ENCODE peak calls at places on chromosomes 11 and 22, in five cellular contexts. S, Q, O, C and P are unnamed samples.

GRCh38 chr11:116686891-116687290 is 85.9 kb downstream of the BUD13 start:
- DNase-seq in C (no peak), S (no peak), O (no peak), Q (no peak), P (no peak)

GRCh38 chr22:49514656-49515055 is 313.0 kb downstream of the BRD1 start:
- DNase-seq in Q (no peak), O (no peak), S (peak; percentile 80), C (no peak), P (no peak)

GRCh38 chr11:128544625-128545024 is 42.7 kb downstream of the ETS1 start:
- DNase-seq in Q (no peak), S (peak; percentile 55), C (peak; percentile 34), O (no peak), P (no peak)

GRCh38 chr11:123357990-123358827 is 71.9 kb upstream of the GRAMD1B start:
- DNase-seq in S (peak; percentile 62), C (peak; percentile 8), O (peak; percentile 13), Q (peak; percentile 38), P (peak; percentile 3)

GRCh38 chr11:60334005-60334620 is 7.1 kb downstream of the MS4A6E start:
- DNase-seq in C (peak; percentile 3), Q (peak; percentile 81), O (peak; percentile 58), S (peak; percentile 68), P (no peak)

GRCh38 chr11:116581349-116581748 is 191.4 kb downstream of the BUD13 start:
- DNase-seq in C (no peak), Q (no peak), O (no peak), S (peak; percentile 13), P (no peak)

GRCh38 chr11:101661559-101661958 is 77.8 kb upstream of the TRPC6 start:
- DNase-seq in S (no peak), Q (no peak), C (no peak), O (no peak), P (no peak)

GRCh38 chr11:87878373-87878779 is 296.9 kb downstream of the RAB38 start:
- DNase-seq in C (peak; percentile 39), Q (peak; percentile 75), S (peak; percentile 50), O (peak; percentile 13), P (peak; percentile 27)

GRCh38 chr11:29432719-29433325 is 584.0 kb downstream of the KCNA4 start:
- DNase-seq in C (no peak), O (peak; percentile 5), Q (peak; percentile 63), S (peak; percentile 24), P (no peak)

GRCh38 chr11:84886344-84886743 is 740.8 kb downstream of the DLG2 start:
- DNase-seq in Q (no peak), C (peak; percentile 83), S (no peak), O (no peak), P (peak; percentile 77)

GRCh38 chr22:43153916-43154315 is 2.6 kb downstream of the TSPO start:
- DNase-seq in C (no peak), O (no peak), S (no peak), Q (no peak), P (no peak)

GRCh38 chr11:12674936-12675696 is 895 bp downstream of the TEAD1 start:
- DNase-seq in S (peak; percentile 63), C (no peak), Q (no peak), O (no peak), P (no peak)

GRCh38 chr22:24496234-24496633 is 1.1 kb downstream of the UPB1 start:
- DNase-seq in Q (no peak), O (no peak), C (no peak), S (no peak), P (no peak)

GRCh38 chr11:44261800-44262591 is 47.9 kb downstream of the ALX4 start:
- DNase-seq in Q (no peak), O (no peak), C (no peak), S (no peak), P (no peak)

GRCh38 chr22:24200616-24201212 is 19.4 kb downstream of the SUSD2 start:
- DNase-seq in S (no peak), O (peak; percentile 74), C (peak; percentile 94), Q (peak; percentile 65), P (peak; percentile 92)

GRCh38 chr11:59186130-59186594 is 14.2 kb downstream of the DTX4 start:
- DNase-seq in C (no peak), O (peak; percentile 11), Q (peak; percentile 76), S (peak; percentile 62), P (no peak)

GRCh38 chr11:1948389-1948788 is 1.3 kb downstream of the MRPL23 start:
- DNase-seq in O (no peak), S (no peak), C (no peak), Q (no peak), P (no peak)

GRCh38 chr22:39938509-39938908 is 21.7 kb upstream of the TMA7B start:
- DNase-seq in O (peak; percentile 59), S (no peak), C (no peak), Q (no peak), P (no peak)

GRCh38 chr22:47054231-47055072 is 292.0 kb downstream of the TBC1D22A start:
- DNase-seq in O (no peak), S (no peak), C (no peak), Q (no peak), P (no peak)

GRCh38 chr22:26547426-26547825 is 35.2 kb upstream of the TFIP11 start:
- DNase-seq in Q (no peak), S (no peak), O (peak; percentile 59), C (peak; percentile 10), P (no peak)

GRCh38 chr11:134862796-134863195 is 450.8 kb upstream of the B3GAT1 start:
- DNase-seq in C (no peak), Q (no peak), S (no peak), O (no peak), P (no peak)

GRCh38 chr22:45880732-45881523 is 96.0 kb downstream of the WNT7B start:
- DNase-seq in C (no peak), Q (no peak), S (peak; percentile 55), O (no peak), P (no peak)

GRCh38 chr11:134509381-134510068 is 97.5 kb upstream of the B3GAT1 start:
- DNase-seq in C (no peak), Q (no peak), S (no peak), O (no peak), P (no peak)

GRCh38 chr11:124656759-124657627 is 16.5 kb downstream of the SIAE start:
- DNase-seq in O (peak; percentile 66), Q (no peak), S (peak; percentile 66), C (peak; percentile 71), P (peak; percentile 61)

GRCh38 chr11:110675548-110675947 is 36.7 kb downstream of the ARHGAP20 start:
- DNase-seq in O (no peak), Q (no peak), S (no peak), C (no peak), P (no peak)

GRCh38 chr11:9689721-9690120 is 25.8 kb downstream of the SWAP70 start:
- DNase-seq in Q (no peak), O (no peak), S (peak; percentile 18), C (peak; percentile 47), P (peak; percentile 43)

GRCh38 chr11:65498977-65499712 is at the start of gene MALAT1:
- DNase-seq in O (peak; percentile 88), Q (peak; percentile 96), C (peak; percentile 92), S (peak; percentile 97), P (peak; percentile 88)

GRCh38 chr22:37502342-37503182 is 16.4 kb upstream of the MFNG start:
- DNase-seq in Q (peak; percentile 63), C (no peak), S (no peak), O (peak; percentile 76), P (no peak)

GRCh38 chr11:64060263-64060860 is 24.6 kb downstream of the FLRT1 start:
- DNase-seq in C (no peak), O (no peak), Q (no peak), S (peak; percentile 33), P (no peak)
- TF ChIP-seq EZH2 in C (no peak), O (no peak), Q (no peak), S (peak; percentile 55), P (no peak)

DNA sequence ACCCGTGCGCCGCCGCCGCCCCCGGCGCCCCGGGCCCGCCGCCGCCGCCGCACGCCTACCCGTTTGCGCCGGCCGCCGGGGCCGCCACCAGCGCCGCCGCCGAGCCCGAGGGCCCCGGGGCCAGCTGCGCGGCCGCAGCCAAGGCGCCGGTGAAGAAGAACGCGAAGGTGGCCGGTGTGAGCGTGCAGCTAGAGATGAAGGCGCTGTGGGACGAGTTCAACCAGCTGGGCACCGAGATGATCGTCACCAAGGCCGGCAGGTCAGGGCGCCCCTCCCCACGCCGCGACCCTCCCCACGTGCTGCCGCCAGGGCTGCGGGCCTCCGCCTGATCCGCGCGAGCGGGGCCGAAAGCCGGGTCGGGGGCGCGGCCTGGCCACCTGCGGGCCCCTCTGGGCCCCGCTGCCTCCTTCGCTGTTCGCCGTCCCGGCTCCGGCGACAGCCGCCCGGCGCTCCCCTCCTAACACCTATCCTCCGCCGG is 483 bp downstream of the TBX1 start:
- DNase-seq in C (no peak), S (peak; percentile 61), O (no peak), Q (no peak), P (no peak)
- TF ChIP-seq EZH2 in C (peak; percentile 87), S (no peak), O (no peak), Q (no peak), P (peak; percentile 94)

GRCh38 chr22:29722151-29722550 is 2.3 kb downstream of the CABP7 start:
- DNase-seq in Q (peak; percentile 37), S (no peak), C (peak; percentile 35), O (no peak), P (no peak)

GRCh38 chr22:29718949-29719893 is 582 bp upstream of the CABP7 start:
- DNase-seq in O (no peak), C (no peak), Q (no peak), S (no peak), P (no peak)

GRCh38 chr22:29717789-29718188 is 2.0 kb upstream of the CABP7 start:
- DNase-seq in S (no peak), C (no peak), O (peak; percentile 70), Q (no peak), P (no peak)

GRCh38 chr22:29720824-29721323 is 1.1 kb downstream of the CABP7 start:
- DNase-seq in S (peak; percentile 40), C (no peak), Q (no peak), O (no peak), P (no peak)

GRCh38 chr22:29719894-29720645 is at the start of gene CABP7:
- DNase-seq in Q (peak; percentile 7), S (peak; percentile 70), O (no peak), C (no peak), P (no peak)
- TF ChIP-seq EZH2 in Q (no peak), S (peak; percentile 51), O (no peak), C (peak; percentile 95), P (no peak)

DNA sequence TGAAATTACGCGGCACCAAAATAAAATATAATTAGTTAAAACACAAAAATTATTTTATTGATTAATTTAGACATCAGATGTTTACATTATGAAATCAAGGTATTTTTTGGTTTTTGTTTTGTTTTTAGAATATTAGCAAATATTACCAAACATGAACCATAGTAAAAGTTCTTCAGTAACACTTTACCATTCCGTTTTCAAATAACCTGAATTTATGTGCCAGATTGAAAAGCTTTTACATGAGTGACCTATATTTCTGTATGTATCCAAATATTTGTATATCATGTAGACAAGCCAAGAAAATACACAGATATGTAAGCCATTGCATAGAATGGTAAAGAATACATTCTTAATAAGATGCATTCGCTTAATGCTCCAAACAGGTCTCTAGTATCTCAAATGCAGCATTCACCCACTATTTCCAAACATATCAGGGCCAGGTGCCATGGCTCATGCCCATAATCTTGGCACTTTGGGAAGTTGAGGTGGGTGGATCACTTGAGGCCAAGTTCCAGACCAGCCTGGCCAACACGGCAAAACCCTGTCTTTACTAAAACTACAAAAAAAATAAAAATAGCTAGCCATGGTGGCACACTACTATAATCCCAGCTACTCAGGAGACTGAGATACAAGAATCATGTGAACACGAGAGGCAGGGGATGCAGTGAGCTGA is 102.4 kb upstream of the SERPIND1 start:
- DNase-seq in S (no peak), O (no peak), C (no peak), Q (no peak), P (no peak)
- TF ChIP-seq EZH2 in S (no peak), O (no peak), C (no peak), Q (no peak), P (no peak)

GRCh38 chr11:47480762-47481161 is 31.8 kb upstream of the RAPSN start:
- DNase-seq in Q (no peak), O (no peak), S (no peak), C (no peak), P (no peak)
- TF ChIP-seq EZH2 in Q (no peak), O (no peak), S (no peak), C (no peak), P (no peak)